ENCODE peak calls at places on chromosomes 13 and 19, in seven cellular contexts. R is AG10803; Z is CD8-positive, alpha-beta T cell; P is lower lobe of right lung; F is AG09319; K is WTC11; W is activated CD8-positive, alpha-beta T cell treated with anti-CD3 and anti-CD28 coated beads for 36 hours. V is an unnamed sample.

GRCh38 chr19:16143399-16144215 is at the start of gene HSH2D:
- DNase-seq in R (no peak), Z (peak; percentile 75), P (peak; percentile 94), F (no peak), K (peak; percentile 73), W (peak; percentile 94), V (peak; percentile 77)

GRCh38 chr13:98291658-98292057 is 114.6 kb upstream of the RNF113B start:
- DNase-seq in R (no peak), Z (no peak), P (no peak), F (no peak), K (no peak), W (no peak), V (no peak)

GRCh38 chr19:18231775-18232174 is 5.5 kb upstream of the PDE4C start:
- DNase-seq in R (no peak), Z (no peak), P (no peak), F (no peak), K (no peak), W (no peak), V (no peak)

GRCh38 chr19:33685541-33685940 is 63.8 kb downstream of the CHST8 start:
- DNase-seq in R (no peak), Z (no peak), P (no peak), F (no peak), K (peak; percentile 2), W (no peak), V (no peak)

GRCh38 chr19:44738603-44739585 is 9.6 kb upstream of the BCL3 start:
- DNase-seq in R (no peak), Z (no peak), P (no peak), F (no peak), K (no peak), W (no peak), V (no peak)

GRCh38 chr19:51097166-51097736 is 11.0 kb downstream of the CTU1 start:
- DNase-seq in R (peak; percentile 50), Z (peak; percentile 57), P (peak; percentile 85), F (no peak), K (peak; percentile 83), W (peak; percentile 74), V (peak; percentile 89)

GRCh38 chr13:110012102-110012739 is 225.8 kb upstream of the IRS2 start:
- DNase-seq in R (peak; percentile 99), Z (no peak), P (no peak), F (peak; percentile 94), K (no peak), W (no peak), V (no peak)

GRCh38 chr13:57877596-57877995 is 246.1 kb downstream of the PCDH17 start:
- DNase-seq in R (no peak), Z (no peak), P (no peak), F (no peak), K (no peak), W (no peak), V (no peak)

GRCh38 chr19:3919793-3920192 is 13.1 kb upstream of the NMRK2 start:
- DNase-seq in R (no peak), Z (no peak), P (no peak), F (no peak), K (no peak), W (no peak), V (no peak)

GRCh38 chr13:72637561-72637960 is 89.9 kb downstream of the MZT1 start:
- DNase-seq in R (no peak), Z (no peak), P (no peak), F (no peak), K (no peak), W (no peak), V (no peak)

GRCh38 chr13:98022210-98022609 is 68.7 kb downstream of the IPO5 start:
- DNase-seq in R (peak; percentile 89), Z (no peak), P (no peak), F (peak; percentile 5), K (no peak), W (no peak), V (no peak)

GRCh38 chr13:34000955-34001354 is 183.0 kb downstream of the RFC3 start:
- DNase-seq in R (no peak), Z (no peak), P (no peak), F (no peak), K (no peak), W (no peak), V (no peak)

GRCh38 chr13:22229916-22230315 is 559.0 kb downstream of the FGF9 start:
- DNase-seq in R (no peak), Z (no peak), P (no peak), F (no peak), K (no peak), W (peak; percentile 10), V (no peak)

GRCh38 chr13:48976677-48977625 is 1.2 kb downstream of the FNDC3A start:
- DNase-seq in R (peak; percentile 1), Z (no peak), P (no peak), F (no peak), K (no peak), W (peak; percentile 66), V (no peak)

GRCh38 chr19:35063940-35064818 is 22.7 kb downstream of the HPN start:
- DNase-seq in R (peak; percentile 70), Z (no peak), P (peak; percentile 10), F (no peak), K (no peak), W (peak; percentile 35), V (no peak)

GRCh38 chr13:110841846-110842245 is 73.0 kb downstream of the ANKRD10 start:
- DNase-seq in R (no peak), Z (no peak), P (no peak), F (no peak), K (no peak), W (no peak), V (no peak)

GRCh38 chr19:15894359-15894758 is 3.5 kb downstream of the CYP4F2 start:
- DNase-seq in R (no peak), Z (no peak), P (no peak), F (no peak), K (no peak), W (no peak), V (no peak)

GRCh38 chr19:43675269-43675879 is 5.4 kb upstream of the PLAUR start:
- DNase-seq in R (peak; percentile 30), Z (no peak), P (no peak), F (no peak), K (no peak), W (no peak), V (peak; percentile 45)

GRCh38 chr19:10390652-10391286 is 10.4 kb upstream of the TYK2 start:
- DNase-seq in R (peak; percentile 63), Z (peak; percentile 46), P (peak; percentile 70), F (peak; percentile 27), K (peak; percentile 87), W (peak; percentile 81), V (peak; percentile 77)

GRCh38 chr19:3882041-3882384 is 1.5 kb downstream of the ATCAY start:
- DNase-seq in R (no peak), Z (no peak), P (no peak), F (no peak), K (no peak), W (no peak), V (no peak)

GRCh38 chr19:19461671-19462622 is 53.4 kb downstream of the TSSK6 start:
- DNase-seq in R (no peak), Z (no peak), P (peak; percentile 76), F (no peak), K (peak; percentile 90), W (peak; percentile 49), V (no peak)

GRCh38 chr19:48006762-48007161 is 12.3 kb downstream of the ELSPBP1 start:
- DNase-seq in R (no peak), Z (no peak), P (no peak), F (no peak), K (peak; percentile 32), W (peak; percentile 23), V (no peak)
- TF ChIP-seq CTCF in R (peak; percentile 19), Z (no peak), P (no peak), F (no peak), K (peak; percentile 38), W (peak; percentile 16), V (no peak)

GRCh38 chr19:11964496-11964857 is 363 bp upstream of the ZNF763 start:
- DNase-seq in R (no peak), Z (no peak), P (peak; percentile 64), F (no peak), K (peak; percentile 42), W (no peak), V (no peak)
- TF ChIP-seq CTCF in R (peak; percentile 30), Z (no peak), P (no peak), F (peak; percentile 21), K (no peak), W (no peak), V (no peak)

GRCh38 chr19:13029893-13030292 is 34.6 kb downstream of the NFIX start:
- DNase-seq in R (no peak), Z (no peak), P (no peak), F (no peak), K (peak; percentile 72), W (peak; percentile 54), V (no peak)
- TF ChIP-seq CTCF in R (peak; percentile 71), Z (no peak), P (peak; percentile 48), F (peak; percentile 46), K (no peak), W (peak; percentile 58), V (no peak)

GRCh38 chr13:77815330-77815729 is 103.3 kb downstream of the EDNRB start:
- DNase-seq in R (no peak), Z (no peak), P (no peak), F (no peak), K (no peak), W (no peak), V (no peak)

GRCh38 chr13:77820431-77821149 is 98.0 kb downstream of the EDNRB start:
- DNase-seq in R (no peak), Z (no peak), P (no peak), F (no peak), K (peak; percentile 12), W (peak; percentile 2), V (no peak)
- TF ChIP-seq CTCF in R (no peak), Z (no peak), P (no peak), F (no peak), K (no peak), W (no peak), V (no peak)

GRCh38 chr13:43008591-43008990 is 14.8 kb upstream of the DNAJC15 start:
- DNase-seq in R (peak; percentile 26), Z (no peak), P (no peak), F (no peak), K (no peak), W (no peak), V (no peak)

GRCh38 chr13:43016226-43016625 is 7.2 kb upstream of the DNAJC15 start:
- DNase-seq in R (no peak), Z (no peak), P (no peak), F (no peak), K (no peak), W (no peak), V (no peak)

GRCh38 chr13:43019811-43020210 is 3.6 kb upstream of the DNAJC15 start:
- DNase-seq in R (peak; percentile 58), Z (no peak), P (no peak), F (no peak), K (no peak), W (no peak), V (no peak)

GRCh38 chr13:43009506-43009905 is 13.9 kb upstream of the DNAJC15 start:
- DNase-seq in R (peak; percentile 71), Z (no peak), P (no peak), F (no peak), K (no peak), W (no peak), V (no peak)

GRCh38 chr13:43014162-43014561 is 9.2 kb upstream of the DNAJC15 start:
- DNase-seq in R (no peak), Z (no peak), P (no peak), F (no peak), K (no peak), W (no peak), V (no peak)
- TF ChIP-seq CTCF in R (no peak), Z (no peak), P (no peak), F (no peak), K (no peak), W (no peak), V (no peak)

GRCh38 chr13:91946498-91947070 is 548.2 kb downstream of the GPC5 start:
- DNase-seq in R (no peak), Z (no peak), P (no peak), F (no peak), K (no peak), W (no peak), V (peak; percentile 7)
- TF ChIP-seq CTCF in R (no peak), Z (no peak), P (no peak), F (no peak), K (peak; percentile 37), W (no peak), V (peak; percentile 24)

V was measured in GM20000.